ENCODE peak calls at places on chromosomes 3 and 15, in nine cellular contexts. I, S, D, U, W, T, Q, X and R are unnamed samples.

GRCh38 chr15:53811530-53811929 is 52.1 kb upstream of the WDR72 start:
- DNase-seq in I (peak), S (no peak), D (no peak), U (no peak), W (no peak), T (no peak), Q (peak), X (peak), R (no peak)

GRCh38 chr3:113532698-113533533 is 561 bp downstream of the SIDT1 start:
- DNase-seq in I (peak), S (peak), D (no peak), U (peak), W (no peak), T (peak), Q (peak), X (no peak), R (no peak)

GRCh38 chr3:59280113-59280512 is 230.3 kb upstream of the CFAP20DC start:
- DNase-seq in I (no peak), S (no peak), D (no peak), U (no peak), W (no peak), T (no peak), Q (no peak), X (no peak), R (no peak)

GRCh38 chr15:42863572-42864239 is 56.9 kb downstream of the TTBK2 start:
- DNase-seq in I (no peak), S (no peak), D (no peak), U (no peak), W (no peak), T (no peak), Q (no peak), X (no peak), R (no peak)

GRCh38 chr3:192571197-192571791 is 156.0 kb downstream of the FGF12 start:
- DNase-seq in I (no peak), S (no peak), D (peak), U (peak), W (no peak), T (no peak), Q (no peak), X (peak), R (no peak)

GRCh38 chr3:187522293-187522692 is 147.9 kb downstream of the SST start:
- DNase-seq in I (no peak), S (no peak), D (no peak), U (no peak), W (no peak), T (no peak), Q (no peak), X (no peak), R (no peak)

GRCh38 chr15:50148362-50148963 is 29.4 kb upstream of the ATP8B4 start:
- DNase-seq in I (peak), S (no peak), D (no peak), U (peak), W (peak), T (peak), Q (peak), X (peak), R (no peak)

GRCh38 chr3:98623572-98624280 is 30.3 kb upstream of the CPOX start:
- DNase-seq in I (peak), S (no peak), D (no peak), U (no peak), W (no peak), T (no peak), Q (peak), X (no peak), R (no peak)

GRCh38 chr3:101303089-101303731 is 17.2 kb downstream of the IMPG2 start:
- DNase-seq in I (no peak), S (no peak), D (no peak), U (no peak), W (no peak), T (peak), Q (no peak), X (peak), R (no peak)

GRCh38 chr3:170909129-170909903 is 879 bp upstream of the EIF5A2 start:
- DNase-seq in I (no peak), S (no peak), D (no peak), U (no peak), W (peak), T (peak), Q (no peak), X (peak), R (no peak)

GRCh38 chr3:40386213-40386612 is 771 bp upstream of the ENTPD3 start:
- DNase-seq in I (no peak), S (no peak), D (no peak), U (no peak), W (no peak), T (no peak), Q (no peak), X (no peak), R (no peak)

GRCh38 chr3:12458901-12459300 is 25.4 kb upstream of the TSEN2 start:
- DNase-seq in I (no peak), S (no peak), D (no peak), U (no peak), W (no peak), T (no peak), Q (peak), X (peak), R (no peak)

GRCh38 chr15:98382139-98382538 is 266.2 kb upstream of the IGF1R start:
- DNase-seq in I (peak), S (no peak), D (no peak), U (no peak), W (no peak), T (no peak), Q (peak), X (no peak), R (no peak)

GRCh38 chr3:172135766-172136729 is 96.7 kb downstream of the FNDC3B start:
- DNase-seq in I (peak), S (no peak), D (no peak), U (no peak), W (no peak), T (peak), Q (peak), X (peak), R (no peak)

GRCh38 chr15:40929730-40930429 is 740 bp downstream of the DLL4 start:
- DNase-seq in I (no peak), S (no peak), D (no peak), U (peak), W (peak), T (peak), Q (peak), X (peak), R (no peak)

GRCh38 chr3:107206141-107206540 is 171.1 kb upstream of the CCDC54 start:
- DNase-seq in I (peak), S (peak), D (peak), U (peak), W (no peak), T (peak), Q (peak), X (peak), R (no peak)

GRCh38 chr3:187944391-187945179 is 199.3 kb upstream of the BCL6 start:
- DNase-seq in I (no peak), S (peak), D (no peak), U (no peak), W (no peak), T (no peak), Q (no peak), X (no peak), R (no peak)

GRCh38 chr3:8338424-8338823 is 163.2 kb upstream of the LMCD1 start:
- DNase-seq in I (no peak), S (no peak), D (no peak), U (no peak), W (no peak), T (no peak), Q (peak), X (no peak), R (no peak)

GRCh38 chr3:31813197-31813596 is 167.9 kb downstream of the OSBPL10 start:
- DNase-seq in I (no peak), S (no peak), D (no peak), U (no peak), W (no peak), T (no peak), Q (no peak), X (no peak), R (no peak)

GRCh38 chr3:10242182-10243065 is 5.8 kb upstream of the TATDN2 start:
- DNase-seq in I (no peak), S (peak), D (no peak), U (no peak), W (no peak), T (peak), Q (no peak), X (no peak), R (peak)

GRCh38 chr3:168002786-168003368 is 92.8 kb downstream of the GOLIM4 start:
- DNase-seq in I (no peak), S (no peak), D (peak), U (peak), W (no peak), T (peak), Q (no peak), X (peak), R (no peak)

GRCh38 chr3:43072361-43072760 is 33.5 kb downstream of the POMGNT2 start:
- DNase-seq in I (no peak), S (no peak), D (no peak), U (no peak), W (no peak), T (no peak), Q (no peak), X (no peak), R (no peak)

GRCh38 chr15:64430000-64430735 is 30.2 kb upstream of the ZNF609 start:
- DNase-seq in I (peak), S (peak), D (peak), U (no peak), W (no peak), T (peak), Q (peak), X (peak), R (peak)

GRCh38 chr3:134366928-134367352 is 7.3 kb downstream of the AMOTL2 start:
- DNase-seq in I (no peak), S (no peak), D (no peak), U (no peak), W (no peak), T (no peak), Q (no peak), X (peak), R (no peak)

GRCh38 chr15:98536976-98537375 is 111.4 kb upstream of the IGF1R start:
- DNase-seq in I (no peak), S (no peak), D (no peak), U (no peak), W (no peak), T (no peak), Q (no peak), X (no peak), R (no peak)

GRCh38 chr3:32884532-32885031 is 66.8 kb downstream of the TRIM71 start:
- DNase-seq in I (no peak), S (no peak), D (no peak), U (no peak), W (no peak), T (no peak), Q (no peak), X (no peak), R (no peak)

GRCh38 chr3:161343540-161343939 is 27.8 kb downstream of the SPTSSB start:
- DNase-seq in I (no peak), S (no peak), D (no peak), U (no peak), W (no peak), T (no peak), Q (no peak), X (no peak), R (no peak)

DNA sequence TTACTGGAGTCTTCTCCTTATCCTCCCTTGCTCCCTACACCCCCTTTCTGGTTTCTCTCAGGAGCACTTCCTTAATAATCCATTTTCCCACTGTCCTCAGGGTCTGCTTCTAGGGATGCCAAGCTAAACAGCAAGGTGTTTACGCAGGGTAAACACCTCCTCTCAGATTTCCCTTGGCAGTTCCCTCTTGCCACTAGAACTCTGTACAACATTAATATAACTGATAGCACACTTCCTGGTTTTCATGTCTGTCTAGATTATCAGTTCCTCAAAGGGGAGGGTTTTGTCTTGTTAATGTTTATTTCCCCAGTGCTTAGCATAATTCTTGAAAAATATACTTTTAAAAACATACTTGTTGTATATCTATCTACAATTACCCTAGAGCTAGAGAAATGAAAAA is 118.0 kb upstream of the SLC24A5 start:
- DNase-seq in I (no peak), S (no peak), D (no peak), U (no peak), W (no peak), T (no peak), Q (no peak), X (no peak), R (no peak)
- H3K4me3 ChIP-seq in I (no peak), S (no peak), D (no peak), U (no peak), W (no peak), T (no peak), Q (no peak), X (no peak), R (no peak)

GRCh38 chr3:186356152-186356551 is 5.9 kb downstream of the DGKG start:
- DNase-seq in I (no peak), S (no peak), D (no peak), U (no peak), W (no peak), T (no peak), Q (no peak), X (no peak), R (no peak)
- H3K4me3 ChIP-seq in I (no peak), S (no peak), D (no peak), U (no peak), W (no peak), T (no peak), Q (no peak), X (no peak), R (no peak)

GRCh38 chr15:74511583-74511982 is 29.4 kb upstream of the ARID3B start:
- DNase-seq in I (no peak), S (no peak), D (no peak), U (no peak), W (no peak), T (no peak), Q (no peak), X (no peak), R (no peak)
- H3K4me3 ChIP-seq in I (no peak), S (no peak), D (no peak), U (no peak), W (no peak), T (no peak), Q (no peak), X (no peak), R (no peak)

GRCh38 chr3:185582871-185583270 is 3.2 kb upstream of the SENP2 start:
- DNase-seq in I (no peak), S (no peak), D (no peak), U (no peak), W (no peak), T (no peak), Q (no peak), X (no peak), R (no peak)

GRCh38 chr3:185582236-185582635 is 3.9 kb upstream of the SENP2 start:
- DNase-seq in I (peak), S (no peak), D (no peak), U (no peak), W (no peak), T (no peak), Q (peak), X (no peak), R (no peak)

GRCh38 chr3:185584681-185585080 is 1.4 kb upstream of the SENP2 start:
- DNase-seq in I (no peak), S (no peak), D (no peak), U (no peak), W (no peak), T (no peak), Q (no peak), X (no peak), R (no peak)

GRCh38 chr3:185585523-185585861 is 603 bp upstream of the SENP2 start:
- DNase-seq in I (no peak), S (no peak), D (no peak), U (no peak), W (no peak), T (no peak), Q (no peak), X (no peak), R (no peak)

GRCh38 chr3:185583925-185584324 is 2.2 kb upstream of the SENP2 start:
- DNase-seq in I (no peak), S (no peak), D (no peak), U (no peak), W (no peak), T (no peak), Q (peak), X (no peak), R (no peak)
- H3K4me3 ChIP-seq in I (no peak), S (no peak), D (no peak), U (no peak), W (no peak), T (no peak), Q (peak), X (no peak), R (no peak)

GRCh38 chr3:16741103-16741758 is 136.0 kb upstream of the DAZL start:
- DNase-seq in I (no peak), S (no peak), D (peak), U (no peak), W (no peak), T (peak), Q (no peak), X (peak), R (no peak)
- H3K4me3 ChIP-seq in I (no peak), S (no peak), D (no peak), U (no peak), W (no peak), T (no peak), Q (no peak), X (no peak), R (no peak)

DNA sequence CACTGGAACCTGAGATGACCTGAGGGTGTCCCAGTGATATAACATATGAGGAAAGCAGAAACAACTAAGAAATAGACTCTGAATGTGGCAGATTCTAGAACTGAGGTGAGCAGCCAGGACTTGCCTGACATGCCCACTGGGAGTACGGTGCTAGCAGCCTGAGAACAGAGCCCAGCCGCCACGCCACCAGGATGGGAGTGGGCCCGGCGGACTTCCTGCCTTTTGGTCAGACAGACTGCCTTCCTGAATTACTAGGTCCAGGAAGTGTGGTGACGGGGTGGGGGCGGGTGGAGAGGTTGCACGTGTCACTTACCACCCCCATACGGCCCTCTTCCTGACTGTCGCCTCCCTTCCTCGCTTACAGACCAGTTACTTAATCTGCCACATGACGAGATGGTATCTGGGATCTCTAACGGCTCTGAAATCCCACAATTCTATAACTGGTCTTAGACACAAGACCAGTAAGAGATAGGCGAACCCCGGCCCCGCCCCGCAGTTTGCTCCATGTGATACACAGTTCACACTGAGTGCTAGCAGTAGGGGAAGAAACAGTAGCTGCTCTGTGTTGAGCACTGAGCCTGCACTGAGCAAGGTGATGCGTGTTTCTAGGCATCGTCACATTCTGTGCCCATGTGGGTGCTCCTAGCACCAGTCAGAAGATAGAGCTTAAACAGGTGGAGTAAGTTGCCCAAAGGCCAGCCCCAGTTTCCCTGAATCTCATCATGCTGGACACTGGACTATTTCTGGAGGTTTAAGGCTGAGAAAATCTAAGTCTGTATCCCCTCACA is 95.7 kb downstream of the CPN2 start:
- DNase-seq in I (peak), S (peak), D (no peak), U (peak), W (no peak), T (peak), Q (no peak), X (no peak), R (no peak)
- H3K4me3 ChIP-seq in I (no peak), S (no peak), D (no peak), U (peak), W (no peak), T (no peak), Q (no peak), X (no peak), R (no peak)

GRCh38 chr3:169746924-169747323 is 17.9 kb downstream of the TERC start:
- DNase-seq in I (no peak), S (no peak), D (no peak), U (no peak), W (no peak), T (no peak), Q (no peak), X (no peak), R (no peak)
- H3K4me3 ChIP-seq in I (no peak), S (no peak), D (no peak), U (no peak), W (no peak), T (no peak), Q (no peak), X (no peak), R (no peak)